ENCODE peak calls at places on chromosomes 16 and 17, in seven cellular contexts. W, M, A, J, D, Q and F are unnamed samples.
A peak's percentile ranks its signal among the peaks of the same experiment; 100 is the strongest.

GRCh38 chr17:21161498-21162393 is 35.0 kb downstream of the DHRS7B start:
- DNase-seq in W (peak; percentile 69), M (no peak), A (no peak), J (no peak), D (peak; percentile 12), Q (no peak), F (no peak)

GRCh38 chr17:79029327-79030009 is 5.5 kb downstream of the C1QTNF1 start:
- DNase-seq in W (no peak), M (no peak), A (no peak), J (no peak), D (no peak), Q (no peak), F (no peak)

GRCh38 chr17:58338907-58339774 is 10.5 kb upstream of the TSPOAP1 start:
- DNase-seq in W (peak; percentile 88), M (peak; percentile 95), A (no peak), J (no peak), D (peak; percentile 64), Q (no peak), F (peak; percentile 94)

GRCh38 chr16:31696968-31697743 is 169.5 kb downstream of the AHSP start:
- DNase-seq in W (peak; percentile 53), M (no peak), A (no peak), J (peak; percentile 18), D (peak; percentile 41), Q (no peak), F (peak; percentile 50)

GRCh38 chr16:46887524-46887854 is 3.3 kb downstream of the GPT2 start:
- DNase-seq in W (no peak), M (no peak), A (no peak), J (no peak), D (no peak), Q (no peak), F (no peak)

GRCh38 chr16:84959045-84959576 is 52.2 kb downstream of the ZDHHC7 start:
- DNase-seq in W (no peak), M (no peak), A (no peak), J (no peak), D (no peak), Q (no peak), F (no peak)

GRCh38 chr17:1002412-1002753 is 5.5 kb downstream of the TIMM22 start:
- DNase-seq in W (peak; percentile 75), M (no peak), A (no peak), J (no peak), D (peak; percentile 65), Q (no peak), F (no peak)

GRCh38 chr17:15265131-15265530 is at the start of gene PMP22:
- DNase-seq in W (no peak), M (peak; percentile 27), A (no peak), J (no peak), D (no peak), Q (no peak), F (no peak)

GRCh38 chr17:31754239-31754945 is 104.7 kb downstream of the COPRS start:
- DNase-seq in W (peak; percentile 99), M (no peak), A (no peak), J (peak; percentile 90), D (peak; percentile 93), Q (no peak), F (peak; percentile 37)

GRCh38 chr17:2782030-2782429 is 14.2 kb upstream of the RAP1GAP2 start:
- DNase-seq in W (peak; percentile 61), M (no peak), A (no peak), J (no peak), D (no peak), Q (no peak), F (peak; percentile 32)

GRCh38 chr16:23306199-23307100 is 4.3 kb downstream of the SCNN1B start:
- DNase-seq in W (no peak), M (no peak), A (no peak), J (peak; percentile 63), D (no peak), Q (no peak), F (no peak)

GRCh38 chr16:86243123-86243473 is 267.2 kb upstream of the FOXF1 start:
- DNase-seq in W (no peak), M (no peak), A (no peak), J (no peak), D (no peak), Q (no peak), F (no peak)

GRCh38 chr17:78766743-78767294 is 15.3 kb downstream of the CYTH1 start:
- DNase-seq in W (no peak), M (no peak), A (no peak), J (no peak), D (no peak), Q (no peak), F (no peak)

GRCh38 chr17:35640977-35641526 is 53.9 kb downstream of the AP2B1 start:
- DNase-seq in W (peak; percentile 42), M (no peak), A (no peak), J (peak; percentile 37), D (no peak), Q (no peak), F (no peak)

GRCh38 chr16:50861926-50862325 is 120.0 kb downstream of the CYLD start:
- DNase-seq in W (peak; percentile 81), M (no peak), A (no peak), J (no peak), D (no peak), Q (no peak), F (no peak)

GRCh38 chr17:40779181-40779909 is 3.0 kb downstream of the KRT27 start:
- DNase-seq in W (no peak), M (peak; percentile 56), A (no peak), J (peak; percentile 51), D (no peak), Q (no peak), F (no peak)

GRCh38 chr17:2259769-2260536 is 43.6 kb downstream of the SMG6 start:
- DNase-seq in W (peak; percentile 81), M (no peak), A (no peak), J (no peak), D (peak; percentile 51), Q (no peak), F (peak; percentile 21)

GRCh38 chr16:15650698-15651161 is 685 bp downstream of the NDE1 start:
- DNase-seq in W (peak; percentile 13), M (peak; percentile 39), A (peak; percentile 20), J (no peak), D (peak; percentile 42), Q (no peak), F (peak; percentile 76)

GRCh38 chr17:40648326-40648968 is 829 bp upstream of the SMARCE1 start:
- DNase-seq in W (peak; percentile 19), M (no peak), A (peak; percentile 69), J (peak; percentile 10), D (no peak), Q (no peak), F (no peak)

GRCh38 chr16:30068750-30069574 is 3.4 kb downstream of the ALDOA start:
- DNase-seq in W (no peak), M (no peak), A (no peak), J (no peak), D (peak; percentile 59), Q (no peak), F (peak; percentile 63)

GRCh38 chr17:33240397-33240796 is 52.7 kb downstream of the ASIC2 start:
- DNase-seq in W (no peak), M (no peak), A (peak; percentile 6), J (no peak), D (no peak), Q (no peak), F (no peak)

GRCh38 chr16:16933861-16934260 is 536.9 kb downstream of the XYLT1 start:
- DNase-seq in W (no peak), M (peak; percentile 79), A (no peak), J (no peak), D (no peak), Q (peak; percentile 9), F (peak; percentile 55)

GRCh38 chr17:44204453-44204882 is 4.8 kb upstream of the ATXN7L3 start:
- DNase-seq in W (peak; percentile 61), M (no peak), A (no peak), J (no peak), D (peak; percentile 68), Q (no peak), F (no peak)

GRCh38 chr16:66878067-66878466 is 2.2 kb upstream of the PDP2 start:
- DNase-seq in W (no peak), M (no peak), A (no peak), J (no peak), D (peak; percentile 26), Q (no peak), F (no peak)

GRCh38 chr17:45309400-45309799 is 7.4 kb downstream of the MAP3K14 start:
- DNase-seq in W (no peak), M (no peak), A (no peak), J (no peak), D (no peak), Q (no peak), F (no peak)
- H3K18ac ChIP-seq in W (no peak overlapping the region), M (no peak overlapping the region), A (no peak overlapping the region), J (no peak overlapping the region), D (no peak overlapping the region), Q (no peak overlapping the region), F (no peak overlapping the region)

GRCh38 chr16:75235721-75236193 is 15.7 kb downstream of the BCAR1 start:
- DNase-seq in W (no peak), M (no peak), A (no peak), J (no peak), D (no peak), Q (no peak), F (no peak)
- H3K27ac ChIP-seq in W (no peak overlapping the region), M (no peak overlapping the region), A (no peak overlapping the region), J (no peak overlapping the region), D (no peak overlapping the region), Q (no peak overlapping the region), F (no peak overlapping the region)

GRCh38 chr17:77455111-77455877 is 314.5 kb downstream of the SEC14L1 start:
- DNase-seq in W (peak; percentile 96), M (no peak), A (no peak), J (no peak), D (peak; percentile 94), Q (no peak), F (no peak)

GRCh38 chr17:77454560-77455095 is 313.9 kb downstream of the SEC14L1 start:
- DNase-seq in W (no peak), M (no peak), A (no peak), J (no peak), D (peak; percentile 53), Q (no peak), F (peak; percentile 40)

GRCh38 chr17:77456951-77457548 is 316.3 kb downstream of the SEC14L1 start:
- DNase-seq in W (no peak), M (no peak), A (no peak), J (no peak), D (no peak), Q (no peak), F (no peak)

GRCh38 chr17:77456271-77456950 is 315.6 kb downstream of the SEC14L1 start:
- DNase-seq in W (no peak), M (no peak), A (no peak), J (no peak), D (no peak), Q (no peak), F (no peak)

GRCh38 chr17:77455878-77456234 is 315.1 kb downstream of the SEC14L1 start:
- DNase-seq in W (no peak), M (no peak), A (no peak), J (no peak), D (no peak), Q (no peak), F (no peak)
- H3K18ac ChIP-seq in W (no peak overlapping the region), M (no peak overlapping the region), A (peak overlapping the region; percentile 35), J (no peak overlapping the region), D (no peak overlapping the region), Q (no peak overlapping the region), F (no peak overlapping the region)

GRCh38 chr17:70408768-70409167 is 239.4 kb downstream of the KCNJ2 start:
- DNase-seq in W (no peak), M (no peak), A (no peak), J (no peak), D (no peak), Q (no peak), F (no peak)

DNA sequence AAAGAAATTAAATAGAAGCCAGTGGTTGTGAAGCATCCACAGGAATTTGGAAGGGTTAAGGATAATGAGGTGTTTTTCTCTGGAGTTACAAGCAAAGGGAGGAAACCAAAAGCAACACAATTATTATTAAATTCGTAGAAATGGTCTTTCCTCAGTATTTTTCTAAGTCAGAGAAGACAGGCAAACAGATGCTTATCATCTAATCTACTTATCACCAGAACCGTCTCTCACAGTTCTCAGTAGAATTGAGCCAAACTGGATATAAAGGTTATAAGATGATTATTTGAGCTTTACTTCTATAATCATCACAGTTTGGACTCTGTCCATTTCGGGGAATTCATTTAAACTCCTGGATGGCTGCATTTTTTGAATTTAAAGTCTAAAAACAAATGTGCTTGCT is 244.9 kb downstream of the KCNJ2 start:
- DNase-seq in W (no peak), M (no peak), A (no peak), J (no peak), D (no peak), Q (no peak), F (peak; percentile 5)
- H3K27ac ChIP-seq in W (no peak overlapping the region), M (no peak overlapping the region), A (no peak overlapping the region), J (no peak overlapping the region), D (no peak overlapping the region), Q (no peak overlapping the region), F (no peak overlapping the region)